ENCODE peak calls at places on chromosomes 16 and 17, in ten cellular contexts. One of them, this sample, is unnamed.

GRCh38 chr17:40582328-40582901 is 17.1 kb upstream of the CCR7 start:
- DNase-seq in tibial nerve: no peak
- DNase-seq in GM23338: peak; percentile 18
- DNase-seq in psoas muscle: peak; percentile 48
- DNase-seq in PC-9: peak; percentile 43
- DNase-seq in CD8-positive, alpha-beta T cell: peak; percentile 68
- DNase-seq in ovary: no peak
- DNase-seq in RWPE2: no peak
- DNase-seq in fibroblast of lung: no peak
- DNase-seq in left ventricle myocardium inferior: peak; percentile 42
- DNase-seq in this sample: peak; percentile 58

GRCh38 chr17:55005520-55005919 is 37.0 kb downstream of the STXBP4 start:
- DNase-seq in tibial nerve: no peak
- DNase-seq in GM23338: peak; percentile 73
- DNase-seq in psoas muscle: no peak
- DNase-seq in PC-9: no peak
- DNase-seq in CD8-positive, alpha-beta T cell: no peak
- DNase-seq in ovary: no peak
- DNase-seq in RWPE2: no peak
- DNase-seq in fibroblast of lung: peak; percentile 19
- DNase-seq in left ventricle myocardium inferior: no peak
- DNase-seq in this sample: no peak

GRCh38 chr16:23357761-23358290 is 55.7 kb downstream of the SCNN1B start:
- DNase-seq in tibial nerve: no peak
- DNase-seq in GM23338: no peak
- DNase-seq in psoas muscle: no peak
- DNase-seq in PC-9: no peak
- DNase-seq in CD8-positive, alpha-beta T cell: no peak
- DNase-seq in ovary: no peak
- DNase-seq in RWPE2: no peak
- DNase-seq in fibroblast of lung: no peak
- DNase-seq in left ventricle myocardium inferior: no peak
- DNase-seq in this sample: no peak

GRCh38 chr16:67647111-67647651 is 2.2 kb downstream of the CARMIL2 start:
- DNase-seq in tibial nerve: no peak
- DNase-seq in GM23338: peak; percentile 34
- DNase-seq in psoas muscle: no peak
- DNase-seq in PC-9: no peak
- DNase-seq in CD8-positive, alpha-beta T cell: no peak
- DNase-seq in ovary: no peak
- DNase-seq in RWPE2: no peak
- DNase-seq in fibroblast of lung: no peak
- DNase-seq in left ventricle myocardium inferior: no peak
- DNase-seq in this sample: no peak

GRCh38 chr16:54325616-54326265 is 39.2 kb upstream of the IRX3 start:
- DNase-seq in tibial nerve: no peak
- DNase-seq in GM23338: no peak
- DNase-seq in psoas muscle: no peak
- DNase-seq in PC-9: no peak
- DNase-seq in CD8-positive, alpha-beta T cell: no peak
- DNase-seq in ovary: no peak
- DNase-seq in RWPE2: no peak
- DNase-seq in fibroblast of lung: peak; percentile 9
- DNase-seq in left ventricle myocardium inferior: no peak
- DNase-seq in this sample: no peak

GRCh38 chr17:62760059-62760887 is 47.8 kb downstream of the MARCHF10 start:
- DNase-seq in tibial nerve: no peak
- DNase-seq in GM23338: no peak
- DNase-seq in psoas muscle: no peak
- DNase-seq in PC-9: no peak
- DNase-seq in CD8-positive, alpha-beta T cell: no peak
- DNase-seq in ovary: no peak
- DNase-seq in RWPE2: no peak
- DNase-seq in fibroblast of lung: peak; percentile 75
- DNase-seq in left ventricle myocardium inferior: no peak
- DNase-seq in this sample: no peak

GRCh38 chr16:72122916-72123315 is 29.3 kb downstream of the DHX38 start:
- DNase-seq in tibial nerve: no peak
- DNase-seq in GM23338: no peak
- DNase-seq in psoas muscle: no peak
- DNase-seq in PC-9: no peak
- DNase-seq in CD8-positive, alpha-beta T cell: no peak
- DNase-seq in ovary: no peak
- DNase-seq in RWPE2: no peak
- DNase-seq in fibroblast of lung: no peak
- DNase-seq in left ventricle myocardium inferior: no peak
- DNase-seq in this sample: no peak

GRCh38 chr16:1357906-1358566 is 6.3 kb downstream of the GNPTG start:
- DNase-seq in tibial nerve: no peak
- DNase-seq in GM23338: no peak
- DNase-seq in psoas muscle: no peak
- DNase-seq in PC-9: peak; percentile 79
- DNase-seq in CD8-positive, alpha-beta T cell: no peak
- DNase-seq in ovary: no peak
- DNase-seq in RWPE2: no peak
- DNase-seq in fibroblast of lung: no peak
- DNase-seq in left ventricle myocardium inferior: no peak
- DNase-seq in this sample: no peak

GRCh38 chr16:68908000-68908313 is 64.6 kb downstream of the TANGO6 start:
- DNase-seq in tibial nerve: no peak
- DNase-seq in GM23338: no peak
- DNase-seq in psoas muscle: no peak
- DNase-seq in PC-9: no peak
- DNase-seq in CD8-positive, alpha-beta T cell: no peak
- DNase-seq in ovary: no peak
- DNase-seq in RWPE2: no peak
- DNase-seq in fibroblast of lung: no peak
- DNase-seq in left ventricle myocardium inferior: no peak
- DNase-seq in this sample: no peak

GRCh38 chr16:58882292-58882691 is 148.2 kb upstream of the GOT2 start:
- DNase-seq in tibial nerve: no peak
- DNase-seq in GM23338: no peak
- DNase-seq in psoas muscle: no peak
- DNase-seq in PC-9: no peak
- DNase-seq in CD8-positive, alpha-beta T cell: no peak
- DNase-seq in ovary: no peak
- DNase-seq in RWPE2: no peak
- DNase-seq in fibroblast of lung: no peak
- DNase-seq in left ventricle myocardium inferior: no peak
- DNase-seq in this sample: no peak

GRCh38 chr17:21376835-21377690 is 906 bp downstream of the KCNJ12 start:
- DNase-seq in tibial nerve: no peak
- DNase-seq in GM23338: peak; percentile 64
- DNase-seq in psoas muscle: peak; percentile 44
- DNase-seq in PC-9: peak; percentile 45
- DNase-seq in CD8-positive, alpha-beta T cell: no peak
- DNase-seq in ovary: peak; percentile 51
- DNase-seq in RWPE2: no peak
- DNase-seq in fibroblast of lung: peak; percentile 44
- DNase-seq in left ventricle myocardium inferior: no peak
- DNase-seq in this sample: no peak

DNA sequence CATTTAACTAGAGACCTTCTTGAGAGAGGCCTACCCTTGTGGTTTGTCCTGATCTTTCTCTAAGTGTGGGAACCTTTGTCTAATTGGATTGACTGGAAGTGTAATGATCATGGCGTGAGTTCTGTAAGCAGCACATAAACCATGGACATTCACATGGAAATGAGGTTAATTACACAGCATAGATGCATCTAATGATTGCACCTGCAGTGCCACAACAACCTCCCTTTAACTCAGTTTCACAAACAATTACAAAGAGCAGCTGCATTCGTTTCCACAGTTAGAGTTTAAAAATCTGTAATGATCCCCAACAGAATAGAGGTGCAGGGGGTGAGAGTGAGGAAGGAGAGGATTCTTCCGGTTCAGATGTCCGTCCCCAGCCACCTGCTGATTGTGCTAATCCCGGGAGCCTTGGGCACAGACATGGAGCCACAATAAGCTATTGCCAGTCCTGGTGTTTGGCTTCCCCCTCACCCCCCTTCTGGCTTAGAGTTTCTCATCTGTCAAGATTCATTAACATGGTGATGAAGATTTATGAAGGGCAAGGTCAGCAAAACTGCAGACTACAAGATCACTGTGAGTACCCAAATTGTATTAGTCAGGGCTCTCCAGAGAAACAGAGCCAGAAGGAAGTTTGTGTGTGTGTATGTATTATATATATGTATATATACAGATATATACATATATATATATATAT is 659.2 kb upstream of the SOX9 start:
- DNase-seq in tibial nerve: no peak
- DNase-seq in GM23338: no peak
- DNase-seq in psoas muscle: no peak
- DNase-seq in PC-9: no peak
- DNase-seq in CD8-positive, alpha-beta T cell: no peak
- DNase-seq in ovary: no peak
- DNase-seq in RWPE2: no peak
- DNase-seq in fibroblast of lung: no peak
- DNase-seq in left ventricle myocardium inferior: no peak
- DNase-seq in this sample: no peak
- H3K4me1 ChIP-seq in tibial nerve: no peaks in the 10 kb centered on the region
- H3K4me1 ChIP-seq in GM23338: peaks cover 19% of the 10 kb centered on the region
- H3K4me1 ChIP-seq in psoas muscle: no peaks in the 10 kb centered on the region
- H3K4me1 ChIP-seq in PC-9: no peaks in the 10 kb centered on the region
- H3K4me1 ChIP-seq in CD8-positive, alpha-beta T cell: no peaks in the 10 kb centered on the region
- H3K4me1 ChIP-seq in ovary: no peaks in the 10 kb centered on the region
- H3K4me1 ChIP-seq in RWPE2: peaks cover 14% of the 10 kb centered on the region
- H3K4me1 ChIP-seq in fibroblast of lung: no peaks in the 10 kb centered on the region
- H3K4me1 ChIP-seq in left ventricle myocardium inferior: no peaks in the 10 kb centered on the region
- H3K4me1 ChIP-seq in this sample: no peaks in the 10 kb centered on the region

GRCh38 chr17:47959825-47960655 is 2.4 kb upstream of the PRR15L start:
- DNase-seq in tibial nerve: no peak
- DNase-seq in GM23338: no peak
- DNase-seq in psoas muscle: no peak
- DNase-seq in PC-9: peak; percentile 48
- DNase-seq in CD8-positive, alpha-beta T cell: no peak
- DNase-seq in ovary: no peak
- DNase-seq in RWPE2: no peak
- DNase-seq in fibroblast of lung: no peak
- DNase-seq in left ventricle myocardium inferior: no peak
- DNase-seq in this sample: no peak
- H3K4me1 ChIP-seq in tibial nerve: peaks cover 7% of the 10 kb centered on the region
- H3K4me1 ChIP-seq in GM23338: peaks cover 21% of the 10 kb centered on the region
- H3K4me1 ChIP-seq in psoas muscle: no peaks in the 10 kb centered on the region
- H3K4me1 ChIP-seq in PC-9: peaks cover 62% of the 10 kb centered on the region
- H3K4me1 ChIP-seq in CD8-positive, alpha-beta T cell: no peaks in the 10 kb centered on the region
- H3K4me1 ChIP-seq in ovary: no peaks in the 10 kb centered on the region
- H3K4me1 ChIP-seq in RWPE2: peaks cover 18% of the 10 kb centered on the region
- H3K4me1 ChIP-seq in fibroblast of lung: no peaks in the 10 kb centered on the region
- H3K4me1 ChIP-seq in left ventricle myocardium inferior: no peaks in the 10 kb centered on the region
- H3K4me1 ChIP-seq in this sample: no peaks in the 10 kb centered on the region

GRCh38 chr17:77531002-77531401 is 390.2 kb downstream of the SEC14L1 start:
- DNase-seq in tibial nerve: no peak
- DNase-seq in GM23338: no peak
- DNase-seq in psoas muscle: no peak
- DNase-seq in PC-9: no peak
- DNase-seq in CD8-positive, alpha-beta T cell: no peak
- DNase-seq in ovary: no peak
- DNase-seq in RWPE2: no peak
- DNase-seq in fibroblast of lung: no peak
- DNase-seq in left ventricle myocardium inferior: no peak
- DNase-seq in this sample: no peak
- H3K4me1 ChIP-seq in tibial nerve: peaks cover 12% of the 10 kb centered on the region
- H3K4me1 ChIP-seq in GM23338: peaks cover 4% of the 10 kb centered on the region
- H3K4me1 ChIP-seq in psoas muscle: no peaks in the 10 kb centered on the region
- H3K4me1 ChIP-seq in PC-9: no peaks in the 10 kb centered on the region
- H3K4me1 ChIP-seq in CD8-positive, alpha-beta T cell: peaks cover 9% of the 10 kb centered on the region
- H3K4me1 ChIP-seq in ovary: no peaks in the 10 kb centered on the region
- H3K4me1 ChIP-seq in RWPE2: no peaks in the 10 kb centered on the region
- H3K4me1 ChIP-seq in fibroblast of lung: no peaks in the 10 kb centered on the region
- H3K4me1 ChIP-seq in left ventricle myocardium inferior: peaks cover 12% of the 10 kb centered on the region
- H3K4me1 ChIP-seq in this sample: peaks cover 12% of the 10 kb centered on the region

GRCh38 chr17:2174471-2175293 is 119.8 kb downstream of the HIC1 start:
- DNase-seq in tibial nerve: peak; percentile 37
- DNase-seq in GM23338: peak; percentile 27
- DNase-seq in psoas muscle: peak; percentile 61
- DNase-seq in PC-9: no peak
- DNase-seq in CD8-positive, alpha-beta T cell: no peak
- DNase-seq in ovary: peak; percentile 88
- DNase-seq in RWPE2: no peak
- DNase-seq in fibroblast of lung: peak; percentile 97
- DNase-seq in left ventricle myocardium inferior: peak; percentile 81
- DNase-seq in this sample: peak; percentile 79
- H3K4me1 ChIP-seq in tibial nerve: peaks cover 86% of the 10 kb centered on the region
- H3K4me1 ChIP-seq in GM23338: no peaks in the 10 kb centered on the region
- H3K4me1 ChIP-seq in psoas muscle: peaks cover 82% of the 10 kb centered on the region
- H3K4me1 ChIP-seq in PC-9: no peaks in the 10 kb centered on the region
- H3K4me1 ChIP-seq in CD8-positive, alpha-beta T cell: no peaks in the 10 kb centered on the region
- H3K4me1 ChIP-seq in ovary: peaks cover 52% of the 10 kb centered on the region
- H3K4me1 ChIP-seq in RWPE2: peaks cover 72% of the 10 kb centered on the region
- H3K4me1 ChIP-seq in fibroblast of lung: peaks cover 67% of the 10 kb centered on the region
- H3K4me1 ChIP-seq in left ventricle myocardium inferior: peaks cover 99% of the 10 kb centered on the region
- H3K4me1 ChIP-seq in this sample: peaks cover 100% of the 10 kb centered on the region

This sample was measured in heart right ventricle.